ENCODE peak calls at places on chromosomes 4 and X, in six cellular contexts. Y is naive thymus-derived CD4-positive, alpha-beta T cell; U is IMR-90; H is mesenchymal stem cell; Z is fibroblast of mammary gland; N is SW480. I is an unnamed sample.

GRCh38 chrX:9197231-9197630 is 163.3 kb upstream of the FAM9B start:
- DNase-seq in Y (no peak), U (peak), H (no peak), Z (peak), N (no peak), I (no peak)

GRCh38 chrX:16186380-16187007 is 19.2 kb downstream of the MAGEB17 start:
- DNase-seq in Y (no peak), U (no peak), H (peak), Z (no peak), N (no peak), I (no peak)

GRCh38 chr4:77202491-77202890 is 45.5 kb downstream of the CCNG2 start:
- DNase-seq in Y (no peak), U (no peak), H (no peak), Z (no peak), N (no peak), I (no peak)

GRCh38 chr4:124803026-124803425 is 90.5 kb upstream of the ANKRD50 start:
- DNase-seq in Y (no peak), U (no peak), H (no peak), Z (no peak), N (no peak), I (no peak)

GRCh38 chr4:21184788-21185187 is 484.5 kb downstream of the PACRGL start:
- DNase-seq in Y (no peak), U (no peak), H (no peak), Z (no peak), N (no peak), I (no peak)

GRCh38 chrX:65697915-65698796 is 30.7 kb downstream of the MSN start:
- DNase-seq in Y (peak), U (no peak), H (peak), Z (no peak), N (peak), I (no peak)

GRCh38 chr4:53489279-53489889 is 101.9 kb downstream of the LNX1 start:
- DNase-seq in Y (no peak), U (peak), H (peak), Z (peak), N (no peak), I (no peak)

GRCh38 chrX:72306085-72306801 is 529 bp upstream of the CITED1 start:
- DNase-seq in Y (no peak), U (no peak), H (peak), Z (no peak), N (peak), I (peak)

GRCh38 chrX:106608016-106608415 is 3.8 kb upstream of the RADX start:
- DNase-seq in Y (peak), U (no peak), H (no peak), Z (no peak), N (no peak), I (no peak)

GRCh38 chrX:77119706-77120105 is 327.5 kb upstream of the FGF16 start:
- DNase-seq in Y (no peak), U (no peak), H (no peak), Z (no peak), N (no peak), I (no peak)

GRCh38 chr4:185305979-185306442 is 89.7 kb downstream of the LRP2BP start:
- DNase-seq in Y (no peak), U (peak), H (peak), Z (peak), N (peak), I (no peak)

GRCh38 chr4:173436149-173436579 is 37.2 kb upstream of the SCRG1 start:
- DNase-seq in Y (no peak), U (peak), H (peak), Z (peak), N (no peak), I (no peak)

GRCh38 chr4:113141901-113142346 is 92.5 kb downstream of the ANK2 start:
- DNase-seq in Y (no peak), U (peak), H (peak), Z (peak), N (peak), I (no peak)

GRCh38 chr4:136106753-136107152 is 1425.5 kb downstream of the PCDH18 start:
- DNase-seq in Y (no peak), U (no peak), H (no peak), Z (no peak), N (no peak), I (no peak)

GRCh38 chr4:83170952-83171399 is 56.4 kb upstream of the PLAC8 start:
- DNase-seq in Y (no peak), U (no peak), H (no peak), Z (peak), N (no peak), I (no peak)

GRCh38 chr4:2799444-2799911 is 6.6 kb downstream of the SH3BP2 start:
- DNase-seq in Y (no peak), U (no peak), H (no peak), Z (no peak), N (no peak), I (peak)

GRCh38 chr4:127631420-127631819 is 1.3 kb upstream of the INTU start:
- DNase-seq in Y (no peak), U (peak), H (no peak), Z (peak), N (peak), I (peak)

GRCh38 chr4:72505314-72505744 is 63.7 kb downstream of the ADAMTS3 start:
- DNase-seq in Y (no peak), U (peak), H (peak), Z (peak), N (peak), I (peak)

GRCh38 chr4:22474636-22475310 is 41.1 kb downstream of the ADGRA3 start:
- DNase-seq in Y (no peak), U (peak), H (peak), Z (peak), N (peak), I (no peak)

GRCh38 chrX:20221902-20222301 is 44.8 kb downstream of the RPS6KA3 start:
- DNase-seq in Y (no peak), U (peak), H (peak), Z (peak), N (no peak), I (no peak)

GRCh38 chr4:112150920-112151319 is 5.7 kb downstream of the FAM241A start:
- DNase-seq in Y (no peak), U (no peak), H (no peak), Z (no peak), N (no peak), I (no peak)

GRCh38 chr4:94525993-94526740 is 74.4 kb downstream of the PDLIM5 start:
- DNase-seq in Y (no peak), U (peak), H (peak), Z (peak), N (no peak), I (no peak)

GRCh38 chr4:133150643-133151300 is 1.7 kb downstream of the PCDH10 start:
- DNase-seq in Y (no peak), U (no peak), H (peak), Z (no peak), N (no peak), I (peak)

GRCh38 chr4:184345573-184345922 is 127.9 kb upstream of the ENPP6 start:
- DNase-seq in Y (no peak), U (peak), H (peak), Z (no peak), N (no peak), I (no peak)

GRCh38 chrX:12974797-12975669 is at the start of gene TMSB4X:
- DNase-seq in Y (peak), U (peak), H (peak), Z (peak), N (peak), I (peak)

GRCh38 chr4:114599231-114600065 is 841 bp downstream of the UGT8 start:
- DNase-seq in Y (no peak), U (no peak), H (peak), Z (no peak), N (peak), I (peak)

GRCh38 chr4:123869517-123870282 is 473.1 kb downstream of the SPRY1 start:
- DNase-seq in Y (no peak), U (no peak), H (no peak), Z (no peak), N (no peak), I (no peak)

GRCh38 chr4:167233523-167234387 is 539 bp downstream of the SPOCK3 start:
- DNase-seq in Y (no peak), U (no peak), H (peak), Z (peak), N (no peak), I (peak)

GRCh38 chr4:114005569-114006442 is 26.4 kb upstream of the ARSJ start:
- DNase-seq in Y (no peak), U (peak), H (no peak), Z (peak), N (no peak), I (no peak)

GRCh38 chrX:138756234-138756633 is 44.7 kb upstream of the FGF13 start:
- DNase-seq in Y (no peak), U (no peak), H (peak), Z (peak), N (peak), I (no peak)

GRCh38 chrX:40006025-40007017 is 91.4 kb downstream of the BCOR start:
- DNase-seq in Y (peak), U (no peak), H (peak), Z (no peak), N (peak), I (no peak)

GRCh38 chr4:113013746-113014145 is 35.7 kb upstream of the ANK2 start:
- DNase-seq in Y (no peak), U (no peak), H (no peak), Z (no peak), N (no peak), I (no peak)

GRCh38 chr4:76752911-76753494 is 144.9 kb downstream of the SOWAHB start:
- DNase-seq in Y (no peak), U (peak), H (peak), Z (peak), N (peak), I (peak)

I was measured in BE2C.